ENCODE peak calls at places on chromosomes 4 and X, in four cellular contexts. A, J, G and D are unnamed samples.

GRCh38 chr4:173398251-173398650 is 665 bp downstream of the SCRG1 start:
- DNase-seq in J (no peak), G (no peak), A (no peak), D (no peak)

GRCh38 chr4:181938641-181939040 is 304.6 kb upstream of the TENM3 start:
- DNase-seq in A (no peak), G (no peak), J (no peak), D (no peak)

GRCh38 chrX:121308276-121308805 is 260.9 kb downstream of the GLUD2 start:
- DNase-seq in G (no peak), J (no peak), A (peak; percentile 47), D (peak; percentile 44)

GRCh38 chr4:917466-917865 is 14.7 kb downstream of the GAK start:
- DNase-seq in G (no peak), A (no peak), J (peak; percentile 39), D (no peak)

GRCh38 chr4:3317656-3318211 is 24.9 kb downstream of the RGS12 start:
- DNase-seq in J (peak; percentile 57), G (no peak), A (no peak), D (no peak)

GRCh38 chrX:38435130-38435529 is 82.7 kb downstream of the OTC start:
- DNase-seq in J (no peak), A (no peak), G (no peak), D (no peak)

GRCh38 chr4:85778809-85779124 is 303.8 kb downstream of the ARHGAP24 start:
- DNase-seq in A (no peak), J (no peak), G (no peak), D (no peak)

GRCh38 chr4:183098080-183098722 is 856 bp upstream of the WWC2 start:
- DNase-seq in A (peak; percentile 78), J (peak; percentile 88), G (peak; percentile 91), D (no peak)

GRCh38 chr4:108774809-108775530 is 12.1 kb upstream of the ETNPPL start:
- DNase-seq in G (no peak), A (no peak), J (peak; percentile 75), D (no peak)

GRCh38 chrX:144293229-144293628 is 409.4 kb downstream of the UBE2NL start:
- DNase-seq in J (no peak), G (no peak), A (no peak), D (no peak)

GRCh38 chr4:42627887-42628646 is 28.8 kb downstream of the ATP8A1 start:
- DNase-seq in G (peak; percentile 41), A (no peak), J (no peak), D (no peak)

GRCh38 chrX:78321809-78322208 is 5.6 kb downstream of the CYSLTR1 start:
- DNase-seq in J (no peak), G (no peak), A (no peak), D (peak; percentile 33)

GRCh38 chr4:131764730-131765129 is 1384.4 kb upstream of the PCDH10 start:
- DNase-seq in A (peak; percentile 2), G (peak; percentile 69), J (no peak), D (no peak)

GRCh38 chr4:156672924-156673323 is 298.7 kb downstream of the PDGFC start:
- DNase-seq in A (no peak), J (no peak), G (no peak), D (peak; percentile 18)

GRCh38 chrX:19193584-19193983 is 71.3 kb upstream of the ADGRG2 start:
- DNase-seq in A (no peak), G (no peak), J (no peak), D (no peak)

GRCh38 chr4:89056953-89057398 is at the start of gene FAM13A:
- DNase-seq in J (peak; percentile 66), G (no peak), A (peak; percentile 97), D (peak; percentile 95)

GRCh38 chrX:103233263-103233662 is 18.4 kb downstream of the BEX4 start:
- DNase-seq in A (no peak), G (no peak), J (no peak), D (no peak)

GRCh38 chr4:41882622-41883347 is 52.4 kb upstream of the TMEM33 start:
- DNase-seq in J (peak; percentile 74), G (peak; percentile 92), A (peak; percentile 54), D (peak; percentile 12)

GRCh38 chr4:5204781-5205180 is 153.5 kb downstream of the STK32B start:
- DNase-seq in J (no peak), A (no peak), G (no peak), D (no peak)

GRCh38 chr4:159698336-159698735 is 595.5 kb downstream of the RAPGEF2 start:
- DNase-seq in A (no peak), G (no peak), J (no peak), D (no peak)

GRCh38 chrX:9635805-9636204 is 129.8 kb downstream of the GPR143 start:
- DNase-seq in J (no peak), A (no peak), G (no peak), D (no peak)

GRCh38 chrX:132651411-132652086 is 162.7 kb upstream of the MBNL3 start:
- DNase-seq in J (no peak), A (no peak), G (no peak), D (no peak)

GRCh38 chr4:4762300-4762699 is 97.2 kb upstream of the MSX1 start:
- DNase-seq in G (no peak), A (no peak), J (peak; percentile 41), D (no peak)

GRCh38 chr4:8015512-8015911 is 75.9 kb upstream of the AFAP1 start:
- DNase-seq in A (no peak), G (peak; percentile 14), J (no peak), D (peak; percentile 17)

GRCh38 chr4:1512738-1513660 is 106.8 kb upstream of the NKX1-1 start:
- DNase-seq in A (peak; percentile 87), G (peak; percentile 84), J (peak; percentile 77), D (no peak)

GRCh38 chrX:117969782-117970181 is 146.8 kb downstream of the KLHL13 start:
- DNase-seq in A (no peak), G (no peak), J (no peak), D (no peak)

GRCh38 chr4:113560579-113560978 is 201.0 kb downstream of the CAMK2D start:
- DNase-seq in A (no peak), G (no peak), J (no peak), D (no peak)

GRCh38 chrX:42524374-42524773 is 253.6 kb downstream of the PPP1R2C start:
- DNase-seq in J (no peak), A (no peak), G (no peak), D (peak; percentile 41)

GRCh38 chr4:141643557-141643956 is 7.2 kb downstream of the IL15 start:
- DNase-seq in G (no peak), A (no peak), J (no peak), D (peak; percentile 97)

GRCh38 chr4:36317731-36318130 is 36.3 kb downstream of the DTHD1 start:
- DNase-seq in J (no peak), G (no peak), A (no peak), D (no peak)

GRCh38 chr4:74218201-74218600 is 60.3 kb downstream of the MTHFD2L start:
- DNase-seq in A (no peak), G (no peak), J (no peak), D (peak; percentile 60)

GRCh38 chr4:184283659-184284335 is 66.1 kb upstream of the ENPP6 start:
- DNase-seq in G (no peak), J (no peak), A (no peak), D (no peak)

GRCh38 chr4:150173420-150173819 is 95.2 kb downstream of the DCLK2 start:
- DNase-seq in G (no peak), J (no peak), A (no peak), D (no peak)

GRCh38 chr4:145302725-145303124 is 122.3 kb upstream of the OTUD4 start:
- DNase-seq in J (no peak), G (no peak), A (no peak), D (peak; percentile 29)

GRCh38 chrX:23742174-23742692 is 843 bp downstream of the ACOT9 start:
- DNase-seq in J (no peak), A (peak; percentile 71), G (no peak), D (peak; percentile 69)

GRCh38 chr4:157045507-157046127 is 30.3 kb upstream of the GLRB start:
- DNase-seq in G (no peak), J (no peak), A (peak; percentile 68), D (peak; percentile 69)

DNA sequence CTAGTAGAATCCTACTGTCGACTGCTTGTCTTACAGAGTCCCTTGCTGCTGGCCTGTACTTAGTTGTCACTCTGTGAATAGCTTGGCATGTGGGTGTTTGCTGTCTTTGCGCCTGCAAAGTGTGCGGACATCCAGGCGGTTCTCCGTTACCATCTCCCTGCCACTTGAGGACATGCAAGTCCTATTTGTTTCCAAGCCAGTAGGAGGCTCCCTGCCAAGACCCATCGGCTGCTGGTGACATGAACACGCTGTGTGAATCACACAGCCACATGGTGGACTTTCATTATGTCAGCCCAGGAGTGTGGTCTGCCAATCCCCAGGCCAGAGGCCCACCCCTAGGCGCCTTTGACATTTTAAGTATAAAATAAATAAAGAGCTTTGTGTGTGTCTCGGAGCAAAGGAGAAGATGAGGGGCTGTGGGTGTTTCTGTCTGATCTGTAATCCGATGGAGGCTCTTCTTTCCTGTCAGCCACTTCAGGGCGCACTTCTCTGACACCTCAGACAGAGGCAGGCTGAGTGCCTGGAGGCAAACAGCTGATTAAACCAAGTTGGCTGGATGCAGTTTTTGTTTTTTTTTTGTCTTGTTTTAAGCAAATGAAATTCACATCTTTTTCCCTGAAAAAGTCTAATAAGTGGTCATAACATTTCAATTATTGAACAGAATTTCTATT is 51.5 kb downstream of the ALPK1 start:
- DNase-seq in J (peak; percentile 63), G (no peak), A (peak; percentile 68), D (peak; percentile 67)
- TF ChIP-seq CTCF in J (no peak), G (no peak), A (peak; percentile 30), D (peak; percentile 33)

GRCh38 chrX:119694601-119695534 is 1.9 kb upstream of the SEPTIN6 start:
- DNase-seq in A (peak; percentile 25), J (no peak), G (no peak), D (no peak)

GRCh38 chrX:119692241-119693031 is 532 bp downstream of the SEPTIN6 start:
- DNase-seq in A (peak; percentile 36), G (peak; percentile 81), J (peak; percentile 68), D (peak; percentile 18)

GRCh38 chrX:119695535-119696050 is 2.6 kb upstream of the SEPTIN6 start:
- DNase-seq in J (no peak), A (no peak), G (no peak), D (no peak)

GRCh38 chrX:119693032-119693995 is at the start of gene SEPTIN6:
- DNase-seq in G (peak; percentile 88), J (peak; percentile 81), A (peak; percentile 69), D (peak; percentile 18)

GRCh38 chrX:119693996-119694451 is 1.1 kb upstream of the SEPTIN6 start:
- DNase-seq in J (no peak), A (no peak), G (no peak), D (no peak)
- H3K4me3 ChIP-seq in J (peak overlapping the region; percentile 65), A (no peak overlapping the region), G (peak overlapping the region; percentile 64), D (no peak overlapping the region)

DNA sequence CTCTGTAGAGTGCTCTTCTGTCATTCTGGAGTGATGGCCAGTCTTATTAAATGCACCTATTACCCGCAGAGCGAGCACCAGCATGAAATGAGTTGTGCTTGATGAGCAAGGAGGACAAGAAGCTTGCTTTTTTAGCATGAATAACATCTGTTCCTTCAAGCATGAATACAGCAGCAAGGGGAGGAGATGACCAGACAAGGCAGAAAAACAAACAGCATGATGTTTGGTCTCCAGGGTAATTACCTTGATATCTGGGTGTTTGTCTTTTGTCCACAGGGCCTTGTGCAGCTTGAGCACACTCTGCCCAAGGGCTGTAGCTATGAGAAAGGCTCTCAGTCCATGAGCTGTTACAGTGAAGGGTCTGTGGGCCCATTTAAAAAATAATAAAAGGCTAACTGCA is 324.8 kb upstream of the DDX53 start:
- DNase-seq in A (no peak), G (no peak), J (no peak), D (no peak)
- H3K36me3 ChIP-seq in A (no peaks in the 10 kb centered on the region), G (no peaks in the 10 kb centered on the region), J (no peaks in the 10 kb centered on the region), D (no peaks in the 10 kb centered on the region)

DNA sequence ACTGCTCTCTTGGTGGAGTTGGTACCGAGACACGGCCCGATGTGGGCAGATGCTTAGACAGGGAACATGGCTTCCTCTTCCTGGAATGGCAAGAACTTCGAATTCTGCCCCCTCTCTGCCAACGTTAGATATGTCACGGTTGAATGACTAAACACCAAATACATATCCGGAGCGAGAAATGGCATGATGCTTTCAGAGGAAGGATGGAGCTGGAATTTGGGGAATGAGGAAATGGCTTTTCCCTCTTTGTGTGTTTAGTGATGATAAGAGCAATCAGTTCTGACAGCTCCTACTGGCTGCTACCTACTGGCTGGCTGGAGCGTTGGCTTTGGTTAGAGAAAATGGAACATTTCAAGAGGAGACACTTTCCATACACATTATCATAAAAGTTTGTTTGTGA is 140.0 kb downstream of the DHRSX start:
- DNase-seq in J (no peak), A (no peak), G (no peak), D (peak; percentile 48)
- TF ChIP-seq CTCF in J (no peak), A (no peak), G (no peak), D (no peak)